ENCODE peak calls at places on chromosomes 2 and 18, in five cellular contexts. B is NB4, Y is midbrain, Z is WERI-Rb-1, N is cardiac muscle cell. V is an unnamed sample.

GRCh38 chr2:233326500-233326899 is 18.9 kb downstream of the SAG start:
- DNase-seq in B (no peak), Y (no peak), Z (no peak), N (no peak), V (no peak)

GRCh38 chr2:170163666-170164065 is 14.3 kb upstream of the MYO3B start:
- DNase-seq in B (peak; percentile 21), Y (no peak), Z (no peak), N (no peak), V (no peak)

GRCh38 chr18:48820483-48821250 is 130.1 kb downstream of the SMAD7 start:
- DNase-seq in B (peak; percentile 66), Y (no peak), Z (peak; percentile 8), N (no peak), V (no peak)

GRCh38 chr2:191593622-191594416 is 84.1 kb upstream of the NABP1 start:
- DNase-seq in B (no peak), Y (no peak), Z (no peak), N (peak; percentile 34), V (no peak)

GRCh38 chr2:149733936-149734685 is 146.5 kb upstream of the MMADHC start:
- DNase-seq in B (no peak), Y (no peak), Z (no peak), N (peak; percentile 84), V (peak; percentile 12)

GRCh38 chr2:165804719-165805118 is 10.7 kb upstream of the GALNT3 start:
- DNase-seq in B (no peak), Y (no peak), Z (no peak), N (no peak), V (no peak)

GRCh38 chr2:36403675-36404230 is 48.2 kb downstream of the CRIM1 start:
- DNase-seq in B (peak; percentile 28), Y (no peak), Z (no peak), N (no peak), V (no peak)

GRCh38 chr2:211745295-211746097 is 793.1 kb downstream of the ERBB4 start:
- DNase-seq in B (peak; percentile 69), Y (peak; percentile 54), Z (peak; percentile 62), N (peak; percentile 69), V (peak; percentile 61)

GRCh38 chr2:58981237-58981636 is 740.1 kb upstream of the FANCL start:
- DNase-seq in B (no peak), Y (no peak), Z (no peak), N (no peak), V (no peak)

GRCh38 chr18:32470136-32470712 is 458 bp downstream of the GAREM1 start:
- DNase-seq in B (peak; percentile 28), Y (no peak), Z (peak; percentile 17), N (peak; percentile 48), V (peak; percentile 7)

GRCh38 chr2:163370169-163370886 is 365.5 kb downstream of the FIGN start:
- DNase-seq in B (no peak), Y (no peak), Z (no peak), N (no peak), V (no peak)

GRCh38 chr2:235050992-235051351 is 99.2 kb downstream of the SH3BP4 start:
- DNase-seq in B (peak; percentile 54), Y (peak; percentile 92), Z (peak; percentile 62), N (peak; percentile 89), V (peak; percentile 97)

GRCh38 chr2:44833123-44834069 is 108.1 kb upstream of the SIX3 start:
- DNase-seq in B (no peak), Y (no peak), Z (no peak), N (no peak), V (no peak)

GRCh38 chr18:28110924-28111323 is 66.0 kb downstream of the CDH2 start:
- DNase-seq in B (no peak), Y (no peak), Z (no peak), N (no peak), V (no peak)

GRCh38 chr2:72962911-72963310 is 45.6 kb downstream of the EMX1 start:
- DNase-seq in B (no peak), Y (no peak), Z (no peak), N (no peak), V (no peak)

GRCh38 chr2:182064024-182064880 is 78.6 kb downstream of the PPP1R1C start:
- DNase-seq in B (no peak), Y (no peak), Z (no peak), N (no peak), V (no peak)

GRCh38 chr2:68157002-68157401 is 686 bp upstream of the PNO1 start:
- DNase-seq in B (no peak), Y (no peak), Z (no peak), N (no peak), V (no peak)

GRCh38 chr2:7672685-7673071 is 755.5 kb downstream of the RNF144A start:
- DNase-seq in B (no peak), Y (no peak), Z (no peak), N (no peak), V (no peak)

GRCh38 chr2:45029215-45029614 is 20.0 kb upstream of the SIX2 start:
- DNase-seq in B (no peak), Y (no peak), Z (no peak), N (peak; percentile 49), V (no peak)

GRCh38 chr2:42977236-42978174 is 185.1 kb upstream of the HAAO start:
- DNase-seq in B (peak; percentile 73), Y (no peak), Z (no peak), N (no peak), V (no peak)

GRCh38 chr2:200677721-200678532 is 92.1 kb downstream of the AOX1 start:
- DNase-seq in B (no peak), Y (no peak), Z (no peak), N (peak; percentile 91), V (no peak)

GRCh38 chr18:49976810-49977209 is 163.5 kb upstream of the ACAA2 start:
- DNase-seq in B (no peak), Y (no peak), Z (no peak), N (peak; percentile 3), V (no peak)

GRCh38 chr2:44200011-44200410 is 31.3 kb downstream of the PPM1B start:
- DNase-seq in B (no peak), Y (no peak), Z (no peak), N (no peak), V (no peak)

GRCh38 chr2:62263076-62263475 is 67.2 kb downstream of the B3GNT2 start:
- DNase-seq in B (no peak), Y (no peak), Z (no peak), N (no peak), V (no peak)

GRCh38 chr18:58691256-58691655 is 20.0 kb downstream of the MALT1 start:
- DNase-seq in B (no peak), Y (no peak), Z (no peak), N (peak; percentile 26), V (no peak)

GRCh38 chr2:230668184-230668938 is 44.3 kb upstream of the CAB39 start:
- DNase-seq in B (peak; percentile 56), Y (peak; percentile 4), Z (peak; percentile 74), N (no peak), V (no peak)

GRCh38 chr2:168217920-168218319 is 29.5 kb downstream of the STK39 start:
- DNase-seq in B (no peak), Y (no peak), Z (no peak), N (no peak), V (no peak)

V was measured in BE2C.